ENCODE peak calls at places on chromosome 5, in eight cellular contexts. W, L, D, T, Y, N, O and P are unnamed samples.

GRCh38 chr5:77168187-77168883 is 42.1 kb upstream of the PDE8B start:
- DNase-seq in W (no peak), L (no peak), D (no peak), T (no peak), Y (no peak), N (peak), O (peak), P (no peak)

GRCh38 chr5:17436766-17437221 is 61.2 kb upstream of the TAF11L2 start:
- DNase-seq in W (peak), L (no peak), D (no peak), T (no peak), Y (no peak), N (no peak), O (no peak), P (peak)

GRCh38 chr5:43121565-43122484 is 1.1 kb downstream of the ZNF131 start:
- DNase-seq in W (peak), L (peak), D (peak), T (peak), Y (no peak), N (no peak), O (peak), P (peak)

GRCh38 chr5:14838396-14839319 is 32.9 kb downstream of the ANKH start:
- DNase-seq in W (no peak), L (no peak), D (no peak), T (no peak), Y (no peak), N (no peak), O (no peak), P (no peak)

GRCh38 chr5:6750951-6751685 is 37.9 kb downstream of the TENT4A start:
- DNase-seq in W (no peak), L (no peak), D (no peak), T (peak), Y (no peak), N (peak), O (no peak), P (no peak)

GRCh38 chr5:14893351-14893750 is 21.8 kb upstream of the ANKH start:
- DNase-seq in W (no peak), L (no peak), D (no peak), T (no peak), Y (no peak), N (no peak), O (no peak), P (no peak)

GRCh38 chr5:53631251-53631650 is 70.8 kb downstream of the NDUFS4 start:
- DNase-seq in W (no peak), L (no peak), D (no peak), T (no peak), Y (no peak), N (no peak), O (no peak), P (no peak)

GRCh38 chr5:177357459-177358332 is at the start of gene RGS14:
- DNase-seq in W (no peak), L (peak), D (peak), T (no peak), Y (no peak), N (no peak), O (peak), P (peak)

GRCh38 chr5:19927919-19928318 is 60.1 kb downstream of the CDH18 start:
- DNase-seq in W (peak), L (no peak), D (no peak), T (no peak), Y (no peak), N (no peak), O (no peak), P (peak)

DNA sequence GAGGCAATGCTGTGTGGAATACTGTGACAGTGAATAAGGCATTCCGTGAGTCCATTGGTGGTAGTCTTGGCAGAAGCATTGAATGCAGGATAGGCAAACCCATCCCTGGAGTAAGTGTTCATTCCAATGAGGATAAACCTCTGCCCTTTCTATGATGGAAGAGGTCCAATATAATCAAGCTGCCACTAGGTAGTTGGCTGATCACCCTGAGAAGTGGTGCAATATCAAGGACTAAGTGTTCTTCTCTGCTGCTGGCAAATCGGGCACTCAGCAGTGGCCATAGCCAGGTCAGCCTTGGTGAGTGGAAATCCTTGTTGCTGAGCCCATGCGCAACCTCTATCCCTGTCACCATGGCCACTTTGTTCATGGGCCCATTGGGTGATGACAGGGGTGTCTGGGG is 70.1 kb downstream of the FBXO4 start:
- DNase-seq in W (no peak), L (no peak), D (no peak), T (no peak), Y (no peak), N (no peak), O (no peak), P (no peak)
- TF ChIP-seq CTCF in W (no peak), L (no peak), D (no peak), T (no peak), Y (no peak), N (no peak), O (no peak), P (no peak)

GRCh38 chr5:59768204-59769040 is 125.1 kb downstream of the PDE4D start:
- DNase-seq in W (peak), L (peak), D (peak), T (peak), Y (peak), N (peak), O (peak), P (peak)
- TF ChIP-seq CTCF in W (no peak), L (no peak), D (no peak), T (no peak), Y (no peak), N (no peak), O (no peak), P (no peak)

DNA sequence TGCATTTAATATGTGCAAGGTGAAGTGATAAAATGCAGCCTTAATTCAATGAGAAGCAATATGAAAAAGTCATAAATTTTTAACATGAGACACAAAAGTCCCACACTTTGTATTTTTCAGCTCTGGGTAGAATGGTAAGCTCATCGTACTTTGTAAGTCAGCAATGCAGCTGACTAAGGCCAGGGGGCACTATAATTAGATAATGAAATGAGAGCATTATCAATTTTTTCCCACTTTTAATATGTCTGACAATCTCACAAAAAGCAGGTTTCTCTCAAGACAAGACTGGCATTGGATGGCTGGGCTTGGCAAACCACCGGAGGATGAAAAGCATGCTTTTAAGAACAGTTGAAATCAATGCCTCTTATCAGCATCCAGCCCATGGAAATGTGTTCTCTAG is 162.8 kb downstream of the FAM174A start:
- DNase-seq in W (no peak), L (no peak), D (no peak), T (no peak), Y (no peak), N (no peak), O (no peak), P (no peak)
- TF ChIP-seq CTCF in W (peak), L (peak), D (no peak), T (no peak), Y (peak), N (no peak), O (no peak), P (peak)

DNA sequence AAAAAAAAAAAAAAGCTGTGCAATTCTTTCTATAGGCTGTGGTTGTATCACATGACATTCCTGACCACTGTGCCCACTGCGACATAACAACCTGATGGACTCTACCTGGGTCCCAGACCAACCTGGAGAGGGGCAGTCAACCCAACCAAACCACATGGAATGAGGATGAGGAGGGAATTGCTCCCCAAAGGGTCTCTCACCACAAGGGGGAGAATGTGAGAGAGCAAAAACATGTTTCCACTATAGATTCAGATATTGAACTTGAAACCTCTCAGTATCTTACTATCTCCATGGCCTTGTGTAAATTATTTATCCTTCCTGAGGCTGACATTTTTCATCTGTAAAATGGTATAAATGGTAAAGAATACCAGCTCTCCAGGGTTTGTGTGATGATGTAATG is 66.9 kb upstream of the SV2C start:
- DNase-seq in W (no peak), L (no peak), D (no peak), T (no peak), Y (no peak), N (no peak), O (no peak), P (no peak)
- TF ChIP-seq CTCF in W (peak), L (peak), D (peak), T (no peak), Y (no peak), N (no peak), O (no peak), P (no peak)

DNA sequence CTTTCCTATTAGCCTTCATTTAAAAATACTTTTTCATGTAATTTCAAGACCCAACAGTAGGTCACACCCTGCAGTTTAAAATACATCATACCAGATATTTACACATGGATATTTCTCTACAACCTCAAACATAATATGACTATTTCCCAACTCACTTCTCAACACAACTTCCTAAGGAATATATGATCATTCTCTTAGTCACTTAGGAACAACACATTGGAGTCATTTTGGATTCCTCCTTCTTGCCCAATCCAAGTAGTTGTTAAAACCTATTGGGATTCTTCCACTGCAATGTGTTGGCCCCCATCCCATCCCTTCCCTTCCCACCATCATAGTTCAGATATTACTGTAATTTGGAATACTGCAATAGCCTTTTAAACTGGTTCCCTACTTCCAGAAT is 145.5 kb downstream of the DCP2 start:
- DNase-seq in W (peak), L (peak), D (no peak), T (no peak), Y (no peak), N (peak), O (peak), P (peak)
- TF ChIP-seq CTCF in W (peak), L (no peak), D (no peak), T (no peak), Y (no peak), N (no peak), O (no peak), P (no peak)

GRCh38 chr5:51684794-51685355 is 301.6 kb downstream of the ISL1 start:
- DNase-seq in W (peak), L (peak), D (no peak), T (no peak), Y (no peak), N (no peak), O (no peak), P (no peak)
- TF ChIP-seq CTCF in W (no peak), L (peak), D (no peak), T (no peak), Y (no peak), N (no peak), O (no peak), P (no peak)

DNA sequence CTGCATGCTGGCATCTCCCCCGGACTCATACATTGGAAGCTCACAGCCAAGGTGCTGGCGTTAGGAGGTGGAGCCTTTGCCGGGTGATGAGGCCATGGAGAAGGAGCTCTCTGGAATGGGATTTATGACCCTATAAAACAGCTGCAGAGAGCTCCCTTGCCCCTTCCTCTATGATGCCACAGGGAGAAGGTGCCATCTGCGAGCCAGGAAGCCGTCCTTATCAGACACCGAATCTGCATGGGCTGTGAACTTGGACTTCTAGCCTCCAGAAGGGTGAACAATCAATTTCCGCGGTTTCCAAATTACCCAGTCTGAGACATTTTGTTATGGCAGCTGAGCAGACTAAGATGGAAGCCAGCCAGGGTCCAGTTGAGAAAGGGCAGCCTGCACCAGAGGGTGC is 381.2 kb upstream of the IRX1 start:
- DNase-seq in W (no peak), L (no peak), D (no peak), T (no peak), Y (no peak), N (no peak), O (no peak), P (no peak)
- TF ChIP-seq CTCF in W (no peak), L (no peak), D (no peak), T (no peak), Y (no peak), N (no peak), O (no peak), P (no peak)

GRCh38 chr5:137605377-137605776 is 106.3 kb upstream of the SPOCK1 start:
- DNase-seq in W (peak), L (peak), D (no peak), T (no peak), Y (no peak), N (no peak), O (peak), P (peak)
- TF ChIP-seq CTCF in W (peak), L (peak), D (no peak), T (no peak), Y (no peak), N (no peak), O (peak), P (peak)

GRCh38 chr5:140926211-140926902 is at the start of gene PCDHAC1:
- DNase-seq in W (peak), L (peak), D (no peak), T (peak), Y (peak), N (peak), O (peak), P (peak)
- TF ChIP-seq CTCF in W (peak), L (peak), D (no peak), T (peak), Y (peak), N (peak), O (peak), P (peak)

DNA sequence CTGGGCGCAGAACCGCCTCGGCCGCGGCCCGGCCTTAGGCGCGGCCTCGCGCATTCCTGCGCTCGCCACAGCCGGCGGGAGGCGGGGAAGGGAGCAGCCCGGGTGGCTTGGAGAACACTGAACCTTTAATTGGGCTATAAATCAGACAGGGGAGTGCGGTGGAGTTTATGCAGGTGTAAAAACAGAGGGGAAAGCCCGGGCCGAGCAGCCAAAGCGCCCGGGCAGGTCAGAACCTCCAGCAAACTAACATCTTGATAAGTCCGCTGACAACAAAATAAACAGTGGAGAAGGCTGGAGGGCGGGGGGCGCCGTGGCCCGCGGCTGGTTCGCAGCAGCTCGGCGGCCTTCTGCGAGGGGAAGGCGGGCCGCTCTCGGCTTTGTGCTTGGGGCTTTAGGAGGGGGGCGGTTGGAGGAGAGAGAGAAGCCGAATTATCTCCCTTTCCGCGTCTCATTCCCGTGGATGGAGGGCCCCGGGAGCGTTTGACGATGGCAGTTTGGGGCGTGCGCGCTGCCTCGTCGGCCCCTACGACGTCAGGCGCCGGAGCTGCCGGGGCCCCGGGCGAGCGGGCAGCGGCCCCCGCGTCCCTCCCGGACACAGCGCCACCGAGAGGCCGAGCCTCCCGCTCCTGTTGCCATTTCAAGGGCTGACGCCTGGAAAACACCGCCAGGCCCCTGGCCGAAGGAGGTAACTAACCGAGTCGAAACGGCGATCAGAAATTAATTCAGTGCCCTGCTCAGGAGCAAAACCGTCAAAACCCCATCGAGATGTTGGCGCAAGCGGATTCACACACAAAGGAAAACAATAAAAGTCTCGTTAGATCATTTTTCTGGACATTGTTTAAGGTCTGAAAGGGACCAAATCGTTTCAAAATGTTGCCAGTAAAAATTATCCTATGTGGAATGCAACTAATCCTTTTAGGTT is 11.2 kb downstream of the FOXD1 start:
- DNase-seq in W (peak), L (peak), D (no peak), T (peak), Y (no peak), N (no peak), O (no peak), P (peak)
- TF ChIP-seq CTCF in W (peak), L (peak), D (peak), T (peak), Y (no peak), N (no peak), O (peak), P (peak)